ENCODE peak calls at places on chromosome X, in seven cellular contexts. B is neural progenitor cell, K is GM23338, C is SK-N-SH, Q is GM23248, X is OCI-LY7, M is hepatocyte. I is an unnamed sample.

GRCh38 chrX:12080265-12080664 is 58.0 kb upstream of the FRMPD4 start:
- DNase-seq in B (peak; percentile 52), K (peak; percentile 72), C (peak; percentile 18), Q (peak; percentile 25), X (peak; percentile 9), M (peak; percentile 40), I (peak; percentile 71)

GRCh38 chrX:11364835-11365234 is 71.6 kb downstream of the AMELX start:
- DNase-seq in B (no peak), K (no peak), C (no peak), Q (no peak), X (no peak), M (no peak), I (no peak)

GRCh38 chrX:138756234-138756633 is 44.7 kb upstream of the FGF13 start:
- DNase-seq in B (peak; percentile 73), K (peak; percentile 67), C (no peak), Q (peak; percentile 83), X (no peak), M (peak; percentile 51), I (peak; percentile 73)

GRCh38 chrX:18640686-18641085 is 31.2 kb downstream of the RS1 start:
- DNase-seq in B (peak; percentile 77), K (peak; percentile 84), C (no peak), Q (no peak), X (no peak), M (no peak), I (no peak)

GRCh38 chrX:107571296-107571998 is 56.9 kb upstream of the PRPS1 start:
- DNase-seq in B (no peak), K (no peak), C (no peak), Q (peak; percentile 93), X (no peak), M (peak; percentile 32), I (peak; percentile 88)

GRCh38 chrX:118878977-118879376 is 55.4 kb downstream of the ZCCHC12 start:
- DNase-seq in B (no peak), K (no peak), C (no peak), Q (no peak), X (no peak), M (no peak), I (no peak)

GRCh38 chrX:78024349-78025108 is 55.1 kb upstream of the PGAM4 start:
- DNase-seq in B (peak; percentile 2), K (peak; percentile 51), C (peak; percentile 30), Q (peak; percentile 10), X (peak; percentile 25), M (peak; percentile 10), I (peak; percentile 71)

GRCh38 chrX:149853925-149854324 is 27.1 kb upstream of the MAGEA8 start:
- DNase-seq in B (no peak), K (no peak), C (no peak), Q (no peak), X (no peak), M (no peak), I (no peak)

GRCh38 chrX:97995834-97996233 is 1112.1 kb downstream of the RPA4 start:
- DNase-seq in B (no peak), K (no peak), C (no peak), Q (no peak), X (no peak), M (no peak), I (no peak)

GRCh38 chrX:95290455-95290854 is 1394.2 kb upstream of the DIAPH2 start:
- DNase-seq in B (peak; percentile 53), K (no peak), C (no peak), Q (no peak), X (no peak), M (peak; percentile 5), I (peak; percentile 5)

GRCh38 chrX:30702736-30703135 is 49.5 kb downstream of the GK start:
- DNase-seq in B (no peak), K (no peak), C (no peak), Q (peak; percentile 78), X (no peak), M (no peak), I (no peak)

GRCh38 chrX:57933321-57933720 is 23.1 kb upstream of the ZXDA start:
- DNase-seq in B (no peak), K (no peak), C (no peak), Q (peak; percentile 4), X (no peak), M (no peak), I (no peak)

GRCh38 chrX:136766785-136767103 is 14.0 kb downstream of the ARHGEF6 start:
- DNase-seq in B (peak; percentile 28), K (peak; percentile 14), C (no peak), Q (peak; percentile 23), X (no peak), M (no peak), I (no peak)

GRCh38 chrX:68831405-68832100 is 2.7 kb downstream of the EFNB1 start:
- DNase-seq in B (no peak), K (peak; percentile 36), C (no peak), Q (no peak), X (no peak), M (no peak), I (no peak)

GRCh38 chrX:141220342-141221008 is 21.8 kb downstream of the SPANXC start:
- DNase-seq in B (no peak), K (no peak), C (no peak), Q (peak; percentile 70), X (no peak), M (peak; percentile 6), I (peak; percentile 92)

GRCh38 chrX:71098302-71098701 is 2.7 kb downstream of the FOXO4 start:
- DNase-seq in B (no peak), K (peak; percentile 32), C (peak; percentile 66), Q (peak; percentile 55), X (peak; percentile 77), M (peak; percentile 63), I (peak; percentile 42)

GRCh38 chrX:42941671-42942070 is 163.7 kb upstream of the PPP1R2C start:
- DNase-seq in B (no peak), K (no peak), C (no peak), Q (no peak), X (no peak), M (no peak), I (no peak)
- H3K4me1 ChIP-seq in B (no peaks in the 10 kb centered on the region), K (no peaks in the 10 kb centered on the region), C (no peaks in the 10 kb centered on the region), Q (no peaks in the 10 kb centered on the region), X (peaks cover 42% of the 10 kb centered on the region), M (peaks cover 8% of the 10 kb centered on the region), I (no peaks in the 10 kb centered on the region)

GRCh38 chrX:116009348-116009747 is 161.2 kb upstream of the AGTR2 start:
- DNase-seq in B (no peak), K (no peak), C (no peak), Q (no peak), X (no peak), M (no peak), I (no peak)

GRCh38 chrX:116010939-116011338 is 159.6 kb upstream of the AGTR2 start:
- DNase-seq in B (no peak), K (no peak), C (no peak), Q (no peak), X (no peak), M (no peak), I (no peak)

DNA sequence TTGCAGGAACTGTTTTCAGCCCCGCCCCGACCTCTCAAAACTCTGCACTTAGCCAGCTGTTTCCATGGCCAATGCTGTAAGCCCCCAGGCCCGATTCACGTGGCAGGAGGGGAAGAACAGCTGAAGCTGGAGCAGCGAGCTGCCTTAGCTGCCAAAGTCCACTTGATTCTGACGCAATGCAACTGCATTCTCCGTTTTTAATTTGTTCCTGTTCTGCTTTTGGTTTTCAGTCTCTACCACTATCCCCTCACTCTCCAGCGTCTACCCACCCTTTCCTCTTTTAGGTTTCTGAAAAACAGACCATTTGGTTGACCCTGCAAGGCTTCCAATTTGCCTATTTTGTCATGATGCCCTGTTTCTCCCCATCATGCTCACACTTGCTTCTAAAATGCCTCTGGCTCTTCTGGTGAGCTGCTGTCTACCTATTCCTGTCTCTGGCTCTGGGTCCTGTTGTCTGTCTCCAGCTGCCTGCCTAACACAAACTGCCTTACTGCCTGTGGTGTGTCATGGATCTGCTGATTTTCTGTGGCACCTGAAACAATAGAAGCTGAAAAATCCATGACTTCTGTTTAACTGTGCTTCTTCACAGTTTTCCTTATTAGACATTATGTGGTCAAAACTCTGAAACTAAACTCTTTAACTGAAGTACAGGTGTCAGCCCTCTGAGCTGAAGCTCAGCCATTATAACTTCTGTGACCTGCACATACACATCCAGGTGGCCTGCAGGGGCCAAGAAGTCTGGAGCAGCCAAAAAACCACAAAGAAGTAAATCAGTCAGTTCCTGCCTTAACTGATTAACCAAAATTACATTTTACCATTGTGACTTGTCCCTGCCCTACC is 160.5 kb upstream of the AGTR2 start:
- DNase-seq in B (no peak), K (peak; percentile 38), C (peak; percentile 9), Q (no peak), X (no peak), M (peak; percentile 41), I (no peak)
- H2AFZ ChIP-seq in B (no peak overlapping the region), K (peak overlapping the region; percentile 74), C (no peak overlapping the region), Q (no peak overlapping the region), X (no peak overlapping the region), M (peak overlapping the region; percentile 59), I (no peak overlapping the region)

GRCh38 chrX:133250184-133251080 is 32.3 kb upstream of the TFDP3 start:
- DNase-seq in B (peak; percentile 47), K (no peak), C (no peak), Q (no peak), X (no peak), M (no peak), I (no peak)

GRCh38 chrX:133249659-133250058 is 31.5 kb upstream of the TFDP3 start:
- DNase-seq in B (no peak), K (no peak), C (peak; percentile 20), Q (peak; percentile 21), X (no peak), M (no peak), I (peak; percentile 44)

GRCh38 chrX:133258481-133258880 is 40.3 kb upstream of the TFDP3 start:
- DNase-seq in B (no peak), K (no peak), C (no peak), Q (peak; percentile 68), X (no peak), M (no peak), I (peak; percentile 75)

DNA sequence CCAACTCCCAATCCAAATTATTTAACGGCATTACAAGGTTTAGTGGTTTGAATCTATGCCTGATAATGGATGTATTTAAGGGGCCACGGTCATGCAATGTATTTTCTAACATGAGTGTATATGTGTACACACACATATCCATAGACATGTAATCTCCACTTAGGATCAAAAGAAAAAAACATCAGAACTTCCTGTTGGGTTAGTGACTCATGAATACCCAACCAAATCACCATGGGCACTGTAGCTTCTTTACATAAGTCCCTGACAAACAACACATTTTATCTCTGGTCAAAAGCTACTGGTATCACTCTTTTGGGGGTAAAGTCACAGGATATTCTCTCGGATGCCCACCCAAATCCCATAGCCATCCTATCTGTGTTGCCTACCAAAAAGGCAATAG is 36.5 kb upstream of the TFDP3 start:
- DNase-seq in B (no peak), K (no peak), C (no peak), Q (peak; percentile 58), X (no peak), M (no peak), I (peak; percentile 81)
- TF ChIP-seq EZH2phosphoT487 in B (no peak), K (no peak), C (no peak), Q (no peak), X (no peak), M (no peak), I (no peak)

GRCh38 chrX:132610536-132610935 is 121.7 kb upstream of the MBNL3 start:
- DNase-seq in B (no peak), K (no peak), C (no peak), Q (no peak), X (no peak), M (no peak), I (no peak)
- H3K4me1 ChIP-seq in B (no peaks in the 10 kb centered on the region), K (no peaks in the 10 kb centered on the region), C (no peaks in the 10 kb centered on the region), Q (no peaks in the 10 kb centered on the region), X (no peaks in the 10 kb centered on the region), M (no peaks in the 10 kb centered on the region), I (no peaks in the 10 kb centered on the region)

DNA sequence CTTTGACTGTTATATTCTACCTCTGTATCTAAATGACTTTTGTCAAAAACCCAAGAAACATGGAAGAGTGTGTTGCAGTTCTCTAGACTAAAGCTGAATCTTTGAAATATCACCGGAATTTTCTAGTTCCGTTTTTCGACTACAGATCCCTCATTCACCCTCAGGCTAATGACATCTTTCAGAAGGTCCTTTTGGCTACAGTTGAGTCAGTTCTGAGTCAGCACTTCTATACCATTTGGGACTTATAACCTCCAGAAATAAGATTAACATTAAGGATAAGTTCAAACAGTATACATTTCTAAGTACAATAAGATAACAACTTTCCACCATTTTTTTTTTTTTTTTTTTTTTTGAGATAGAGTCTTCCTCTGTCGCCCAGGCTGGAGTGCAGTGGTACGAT is 331.0 kb upstream of the CPXCR1 start:
- DNase-seq in B (no peak), K (no peak), C (no peak), Q (no peak), X (no peak), M (no peak), I (peak; percentile 61)
- H2AFZ ChIP-seq in B (no peak overlapping the region), K (no peak overlapping the region), C (no peak overlapping the region), Q (no peak overlapping the region), X (no peak overlapping the region), M (no peak overlapping the region), I (no peak overlapping the region)

I was measured in PC-3.